ENCODE peak calls at places on chromosomes 11 and 22, in eight cellular contexts. One of them, this sample, is unnamed.

GRCh38 chr11:116499396-116500001 is 273.3 kb downstream of the BUD13 start:
- DNase-seq in heart right ventricle: peak; percentile 70
- DNase-seq in AG04450: no peak
- DNase-seq in IMR-90: peak; percentile 22
- DNase-seq in HCT116: peak; percentile 64
- DNase-seq in left ventricle myocardium inferior: peak; percentile 65
- DNase-seq in tibial nerve: peak; percentile 53
- DNase-seq in coronary artery: peak; percentile 31
- DNase-seq in this sample: no peak

GRCh38 chr11:113345978-113346377 is 31.6 kb downstream of the TTC12 start:
- DNase-seq in heart right ventricle: no peak
- DNase-seq in AG04450: peak; percentile 27
- DNase-seq in IMR-90: peak; percentile 73
- DNase-seq in HCT116: no peak
- DNase-seq in left ventricle myocardium inferior: no peak
- DNase-seq in tibial nerve: no peak
- DNase-seq in coronary artery: no peak
- DNase-seq in this sample: no peak

GRCh38 chr22:23836692-23837495 is 1.9 kb downstream of the DERL3 start:
- DNase-seq in heart right ventricle: no peak
- DNase-seq in AG04450: no peak
- DNase-seq in IMR-90: no peak
- DNase-seq in HCT116: no peak
- DNase-seq in left ventricle myocardium inferior: no peak
- DNase-seq in tibial nerve: no peak
- DNase-seq in coronary artery: no peak
- DNase-seq in this sample: no peak

GRCh38 chr11:94549166-94549565 is 5.4 kb downstream of the FUT4 start:
- DNase-seq in heart right ventricle: no peak
- DNase-seq in AG04450: no peak
- DNase-seq in IMR-90: no peak
- DNase-seq in HCT116: no peak
- DNase-seq in left ventricle myocardium inferior: no peak
- DNase-seq in tibial nerve: no peak
- DNase-seq in coronary artery: no peak
- DNase-seq in this sample: no peak

GRCh38 chr11:85947431-85948272 is 92.5 kb downstream of the CCDC83 start:
- DNase-seq in heart right ventricle: peak; percentile 74
- DNase-seq in AG04450: peak; percentile 63
- DNase-seq in IMR-90: peak; percentile 93
- DNase-seq in HCT116: no peak
- DNase-seq in left ventricle myocardium inferior: no peak
- DNase-seq in tibial nerve: no peak
- DNase-seq in coronary artery: no peak
- DNase-seq in this sample: no peak

GRCh38 chr11:123211981-123212380 is 16.9 kb upstream of the CLMP start:
- DNase-seq in heart right ventricle: no peak
- DNase-seq in AG04450: no peak
- DNase-seq in IMR-90: peak; percentile 28
- DNase-seq in HCT116: no peak
- DNase-seq in left ventricle myocardium inferior: no peak
- DNase-seq in tibial nerve: no peak
- DNase-seq in coronary artery: no peak
- DNase-seq in this sample: no peak

GRCh38 chr22:44693756-44694155 is 8.2 kb upstream of the PRR5 start:
- DNase-seq in heart right ventricle: no peak
- DNase-seq in AG04450: no peak
- DNase-seq in IMR-90: no peak
- DNase-seq in HCT116: no peak
- DNase-seq in left ventricle myocardium inferior: no peak
- DNase-seq in tibial nerve: no peak
- DNase-seq in coronary artery: no peak
- DNase-seq in this sample: no peak

GRCh38 chr11:17098632-17099031 is 21.2 kb upstream of the RPS13 start:
- DNase-seq in heart right ventricle: no peak
- DNase-seq in AG04450: no peak
- DNase-seq in IMR-90: no peak
- DNase-seq in HCT116: no peak
- DNase-seq in left ventricle myocardium inferior: no peak
- DNase-seq in tibial nerve: no peak
- DNase-seq in coronary artery: no peak
- DNase-seq in this sample: no peak

GRCh38 chr11:68326334-68327215 is 14.2 kb downstream of the LRP5 start:
- DNase-seq in heart right ventricle: no peak
- DNase-seq in AG04450: no peak
- DNase-seq in IMR-90: no peak
- DNase-seq in HCT116: no peak
- DNase-seq in left ventricle myocardium inferior: no peak
- DNase-seq in tibial nerve: no peak
- DNase-seq in coronary artery: peak; percentile 69
- DNase-seq in this sample: no peak

GRCh38 chr11:68325894-68326220 is 13.5 kb downstream of the LRP5 start:
- DNase-seq in heart right ventricle: no peak
- DNase-seq in AG04450: no peak
- DNase-seq in IMR-90: no peak
- DNase-seq in HCT116: no peak
- DNase-seq in left ventricle myocardium inferior: no peak
- DNase-seq in tibial nerve: no peak
- DNase-seq in coronary artery: no peak
- DNase-seq in this sample: no peak

GRCh38 chr11:68329496-68329895 is 17.1 kb downstream of the LRP5 start:
- DNase-seq in heart right ventricle: no peak
- DNase-seq in AG04450: no peak
- DNase-seq in IMR-90: no peak
- DNase-seq in HCT116: no peak
- DNase-seq in left ventricle myocardium inferior: no peak
- DNase-seq in tibial nerve: no peak
- DNase-seq in coronary artery: no peak
- DNase-seq in this sample: no peak

GRCh38 chr11:68328374-68329091 is 16.1 kb downstream of the LRP5 start:
- DNase-seq in heart right ventricle: peak; percentile 51
- DNase-seq in AG04450: no peak
- DNase-seq in IMR-90: no peak
- DNase-seq in HCT116: no peak
- DNase-seq in left ventricle myocardium inferior: peak; percentile 62
- DNase-seq in tibial nerve: no peak
- DNase-seq in coronary artery: no peak
- DNase-seq in this sample: no peak

DNA sequence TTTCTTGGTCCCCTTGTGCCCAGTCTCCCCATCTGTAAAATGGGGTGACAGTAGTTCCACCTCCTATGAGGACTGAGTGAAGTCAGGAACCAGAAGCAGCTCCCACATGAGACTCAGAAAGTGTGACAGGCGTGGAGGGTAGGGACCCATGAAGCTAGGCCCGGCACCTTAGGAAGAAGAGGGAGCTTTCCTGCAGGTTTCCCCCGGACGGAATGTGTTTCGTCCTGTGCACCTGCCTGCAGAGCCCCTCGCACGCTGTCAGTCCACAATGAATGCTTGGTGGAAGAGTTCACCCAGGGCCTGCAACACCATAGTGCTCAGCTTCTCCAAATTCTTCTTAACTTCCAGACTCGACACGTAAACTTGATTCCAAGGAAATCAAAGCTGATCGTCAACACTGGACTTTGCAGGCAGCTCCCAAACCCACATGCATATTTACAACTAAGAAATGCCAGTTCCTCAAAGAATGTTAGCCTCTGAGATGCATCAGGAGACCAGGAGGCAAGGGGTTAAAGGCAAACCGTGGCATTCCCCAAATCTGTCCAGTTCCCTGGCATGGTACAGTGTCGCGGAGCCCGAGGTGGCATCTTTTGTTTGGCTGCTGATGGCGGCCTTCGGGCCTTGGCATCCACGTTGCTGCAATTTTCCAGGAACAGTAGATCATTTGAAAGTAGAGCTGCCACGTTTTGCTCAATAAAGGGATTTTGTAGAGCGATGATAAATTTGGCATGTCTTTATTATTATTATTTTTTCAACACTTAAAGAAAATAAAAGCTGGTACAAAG is 15.4 kb downstream of the LRP5 start:
- DNase-seq in heart right ventricle: no peak
- DNase-seq in AG04450: no peak
- DNase-seq in IMR-90: no peak
- DNase-seq in HCT116: no peak
- DNase-seq in left ventricle myocardium inferior: no peak
- DNase-seq in tibial nerve: no peak
- DNase-seq in coronary artery: no peak
- DNase-seq in this sample: no peak
- H3K4me3 ChIP-seq in heart right ventricle: no peak overlapping the region
- H3K4me3 ChIP-seq in AG04450: no peak overlapping the region
- H3K4me3 ChIP-seq in IMR-90: no peak overlapping the region
- H3K4me3 ChIP-seq in HCT116: no peak overlapping the region
- H3K4me3 ChIP-seq in left ventricle myocardium inferior: no peak overlapping the region
- H3K4me3 ChIP-seq in tibial nerve: no peak overlapping the region
- H3K4me3 ChIP-seq in coronary artery: peak overlapping the region; percentile 45
- H3K4me3 ChIP-seq in this sample: peak overlapping the region; percentile 22

GRCh38 chr11:11966354-11966741 is 42.1 kb downstream of the DKK3 start:
- DNase-seq in heart right ventricle: no peak
- DNase-seq in AG04450: no peak
- DNase-seq in IMR-90: no peak
- DNase-seq in HCT116: no peak
- DNase-seq in left ventricle myocardium inferior: no peak
- DNase-seq in tibial nerve: no peak
- DNase-seq in coronary artery: no peak
- DNase-seq in this sample: no peak

GRCh38 chr11:11964774-11965150 is 43.7 kb downstream of the DKK3 start:
- DNase-seq in heart right ventricle: no peak
- DNase-seq in AG04450: no peak
- DNase-seq in IMR-90: no peak
- DNase-seq in HCT116: no peak
- DNase-seq in left ventricle myocardium inferior: no peak
- DNase-seq in tibial nerve: no peak
- DNase-seq in coronary artery: peak; percentile 66
- DNase-seq in this sample: no peak

GRCh38 chr11:11963842-11964773 is 44.3 kb downstream of the DKK3 start:
- DNase-seq in heart right ventricle: peak; percentile 59
- DNase-seq in AG04450: no peak
- DNase-seq in IMR-90: no peak
- DNase-seq in HCT116: no peak
- DNase-seq in left ventricle myocardium inferior: peak; percentile 20
- DNase-seq in tibial nerve: no peak
- DNase-seq in coronary artery: no peak
- DNase-seq in this sample: no peak

GRCh38 chr11:11965656-11966353 is 42.6 kb downstream of the DKK3 start:
- DNase-seq in heart right ventricle: peak; percentile 4
- DNase-seq in AG04450: no peak
- DNase-seq in IMR-90: no peak
- DNase-seq in HCT116: no peak
- DNase-seq in left ventricle myocardium inferior: no peak
- DNase-seq in tibial nerve: no peak
- DNase-seq in coronary artery: peak; percentile 71
- DNase-seq in this sample: no peak

DNA sequence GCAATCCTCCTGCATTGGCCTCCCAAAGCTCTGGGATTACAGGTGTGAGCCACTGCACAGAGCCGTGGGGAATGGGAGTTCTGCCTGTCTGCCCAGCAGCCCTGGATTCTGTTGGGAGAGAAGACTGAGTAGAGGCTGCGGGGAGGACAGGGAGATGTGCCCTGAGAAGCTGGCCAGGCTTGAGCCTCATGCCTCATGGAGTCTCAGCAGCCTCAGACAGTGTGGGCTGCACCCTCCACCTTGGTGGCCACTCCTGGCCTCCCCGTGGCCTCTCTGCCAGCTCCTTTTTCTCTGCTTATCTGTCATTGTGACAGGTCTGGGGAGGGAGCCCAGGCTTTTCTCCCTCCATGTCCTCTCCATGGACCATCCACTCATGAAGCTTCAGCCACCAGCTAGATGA is 43.2 kb downstream of the DKK3 start:
- DNase-seq in heart right ventricle: no peak
- DNase-seq in AG04450: no peak
- DNase-seq in IMR-90: no peak
- DNase-seq in HCT116: no peak
- DNase-seq in left ventricle myocardium inferior: peak; percentile 8
- DNase-seq in tibial nerve: no peak
- DNase-seq in coronary artery: no peak
- DNase-seq in this sample: no peak
- H3K27ac ChIP-seq in heart right ventricle: no peak overlapping the region
- H3K27ac ChIP-seq in AG04450: no peak overlapping the region
- H3K27ac ChIP-seq in IMR-90: no peak overlapping the region
- H3K27ac ChIP-seq in HCT116: no peak overlapping the region
- H3K27ac ChIP-seq in left ventricle myocardium inferior: peak overlapping the region; percentile 85
- H3K27ac ChIP-seq in tibial nerve: no peak overlapping the region
- H3K27ac ChIP-seq in coronary artery: no peak overlapping the region
- H3K27ac ChIP-seq in this sample: no peak overlapping the region

GRCh38 chr11:44565746-44566558 is 489 bp downstream of the CD82 start:
- DNase-seq in heart right ventricle: peak; percentile 20
- DNase-seq in AG04450: no peak
- DNase-seq in IMR-90: no peak
- DNase-seq in HCT116: no peak
- DNase-seq in left ventricle myocardium inferior: no peak
- DNase-seq in tibial nerve: no peak
- DNase-seq in coronary artery: no peak
- DNase-seq in this sample: no peak
- TF ChIP-seq CTCF in heart right ventricle: peak; percentile 4
- TF ChIP-seq CTCF in AG04450: no peak
- TF ChIP-seq CTCF in IMR-90: no peak
- TF ChIP-seq CTCF in HCT116: no peak
- TF ChIP-seq CTCF in left ventricle myocardium inferior: no peak
- TF ChIP-seq CTCF in tibial nerve: no peak
- TF ChIP-seq CTCF in coronary artery: no peak
- TF ChIP-seq CTCF in this sample: no peak

GRCh38 chr22:31229402-31230140 is 17.5 kb downstream of the LIMK2 start:
- DNase-seq in heart right ventricle: peak; percentile 77
- DNase-seq in AG04450: no peak
- DNase-seq in IMR-90: peak; percentile 48
- DNase-seq in HCT116: no peak
- DNase-seq in left ventricle myocardium inferior: peak; percentile 47
- DNase-seq in tibial nerve: peak; percentile 42
- DNase-seq in coronary artery: no peak
- DNase-seq in this sample: no peak

GRCh38 chr22:31230871-31231621 is 18.9 kb downstream of the LIMK2 start:
- DNase-seq in heart right ventricle: peak; percentile 57
- DNase-seq in AG04450: peak; percentile 53
- DNase-seq in IMR-90: peak; percentile 74
- DNase-seq in HCT116: no peak
- DNase-seq in left ventricle myocardium inferior: no peak
- DNase-seq in tibial nerve: no peak
- DNase-seq in coronary artery: no peak
- DNase-seq in this sample: no peak

GRCh38 chr22:31233001-31233400 is 20.9 kb downstream of the LIMK2 start:
- DNase-seq in heart right ventricle: no peak
- DNase-seq in AG04450: no peak
- DNase-seq in IMR-90: no peak
- DNase-seq in HCT116: no peak
- DNase-seq in left ventricle myocardium inferior: no peak
- DNase-seq in tibial nerve: no peak
- DNase-seq in coronary artery: no peak
- DNase-seq in this sample: no peak

GRCh38 chr22:31228425-31228824 is 16.3 kb downstream of the LIMK2 start:
- DNase-seq in heart right ventricle: no peak
- DNase-seq in AG04450: no peak
- DNase-seq in IMR-90: no peak
- DNase-seq in HCT116: no peak
- DNase-seq in left ventricle myocardium inferior: no peak
- DNase-seq in tibial nerve: no peak
- DNase-seq in coronary artery: no peak
- DNase-seq in this sample: no peak

DNA sequence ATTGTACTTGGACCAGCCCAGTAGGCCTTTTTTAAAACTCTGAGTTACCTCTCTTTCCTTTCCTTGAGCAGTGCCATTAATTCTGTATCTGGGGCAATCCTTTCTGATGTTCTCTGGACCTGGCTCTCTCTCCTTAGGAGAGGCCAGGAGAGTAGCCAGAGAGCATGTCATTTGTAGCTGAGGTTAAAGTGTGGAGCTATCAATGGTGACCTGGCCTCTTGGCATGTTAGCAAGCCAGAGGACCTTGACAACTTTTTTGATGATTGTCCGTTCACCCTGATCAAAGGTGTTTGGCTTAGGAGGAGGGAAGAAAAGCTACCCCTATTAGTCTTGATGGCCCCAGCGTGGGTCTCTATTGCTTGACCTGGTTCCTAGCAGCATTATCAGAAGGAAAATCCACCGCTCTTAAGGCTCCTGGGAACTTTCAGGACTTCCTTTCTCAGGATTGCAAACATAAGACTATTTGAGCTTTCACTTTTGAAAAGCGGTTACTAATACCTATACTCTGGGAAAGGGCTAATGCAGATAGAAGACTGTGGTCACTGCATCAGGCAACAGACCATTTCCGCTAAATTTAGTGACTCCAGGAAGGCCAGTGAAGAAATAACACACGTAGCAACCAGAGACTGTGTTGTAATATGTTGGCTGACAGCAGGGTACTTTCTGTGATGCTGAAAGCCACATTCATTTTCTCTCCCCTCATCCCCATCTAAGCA is 18.2 kb downstream of the LIMK2 start:
- DNase-seq in heart right ventricle: no peak
- DNase-seq in AG04450: no peak
- DNase-seq in IMR-90: peak; percentile 44
- DNase-seq in HCT116: no peak
- DNase-seq in left ventricle myocardium inferior: no peak
- DNase-seq in tibial nerve: no peak
- DNase-seq in coronary artery: no peak
- DNase-seq in this sample: no peak
- H3K4me3 ChIP-seq in heart right ventricle: no peak overlapping the region
- H3K4me3 ChIP-seq in AG04450: no peak overlapping the region
- H3K4me3 ChIP-seq in IMR-90: no peak overlapping the region
- H3K4me3 ChIP-seq in HCT116: no peak overlapping the region
- H3K4me3 ChIP-seq in left ventricle myocardium inferior: peak overlapping the region; percentile 25
- H3K4me3 ChIP-seq in tibial nerve: no peak overlapping the region
- H3K4me3 ChIP-seq in coronary artery: no peak overlapping the region
- H3K4me3 ChIP-seq in this sample: no peak overlapping the region

This sample was measured in thoracic aorta.